ENCODE peak calls at places on chromosomes 2 and 18, in four cellular contexts. Y, P, F and O are unnamed samples. For H4K20me1, the result is how much of the 10 kb centered on the place peaks cover.

GRCh38 chr2:235366847-235367246 is 127.0 kb upstream of the AGAP1 start:
- DNase-seq in Y (no peak), P (no peak), F (no peak), O (no peak)

GRCh38 chr18:61731693-61732376 is 161.0 kb downstream of the RNF152 start:
- DNase-seq in Y (no peak), P (no peak), F (no peak), O (peak)

GRCh38 chr2:131154071-131154531 is 49.0 kb downstream of the PLEKHB2 start:
- DNase-seq in Y (peak), P (peak), F (peak), O (peak)

GRCh38 chr2:158725496-158725895 is 69.6 kb upstream of the DAPL1 start:
- DNase-seq in Y (no peak), P (no peak), F (peak), O (no peak)

GRCh38 chr2:12456293-12457151 is 260.2 kb upstream of the TRIB2 start:
- DNase-seq in Y (peak), P (peak), F (peak), O (peak)

GRCh38 chr18:2409906-2410305 is 161.4 kb downstream of the METTL4 start:
- DNase-seq in Y (no peak), P (no peak), F (peak), O (no peak)

GRCh38 chr18:35876243-35876642 is 96.2 kb upstream of the RMP24 start:
- DNase-seq in Y (no peak), P (no peak), F (no peak), O (no peak)

GRCh38 chr2:236045264-236046235 is 122.6 kb downstream of the GBX2 start:
- DNase-seq in Y (no peak), P (no peak), F (peak), O (no peak)

GRCh38 chr2:172083725-172084483 is 1.4 kb upstream of the DLX1 start:
- DNase-seq in Y (no peak), P (no peak), F (no peak), O (peak)

DNA sequence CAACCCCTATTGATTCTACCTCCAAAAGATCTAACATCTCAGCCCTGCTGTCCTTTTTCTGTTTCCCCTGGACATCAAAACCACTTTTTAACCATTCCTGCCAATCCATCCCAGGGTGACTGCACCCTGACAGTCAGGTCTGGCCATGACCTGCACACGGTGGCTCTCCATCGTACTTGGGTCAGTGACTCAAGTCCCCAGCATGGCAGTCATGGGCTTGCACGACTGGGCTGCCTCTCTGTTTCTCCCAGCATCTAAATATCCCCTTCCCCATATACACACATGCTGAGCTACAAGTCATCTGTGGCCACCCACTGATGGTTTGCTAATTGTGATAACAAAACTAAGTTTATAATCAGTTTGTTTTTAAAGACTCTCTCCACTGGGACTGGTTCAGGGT is 6.6 kb downstream of the NCK2 start:
- DNase-seq in Y (no peak), P (no peak), F (no peak), O (no peak)
- H4K20me1 ChIP-seq in Y (under half), P (half or more), F (under half), O (under half)

DNA sequence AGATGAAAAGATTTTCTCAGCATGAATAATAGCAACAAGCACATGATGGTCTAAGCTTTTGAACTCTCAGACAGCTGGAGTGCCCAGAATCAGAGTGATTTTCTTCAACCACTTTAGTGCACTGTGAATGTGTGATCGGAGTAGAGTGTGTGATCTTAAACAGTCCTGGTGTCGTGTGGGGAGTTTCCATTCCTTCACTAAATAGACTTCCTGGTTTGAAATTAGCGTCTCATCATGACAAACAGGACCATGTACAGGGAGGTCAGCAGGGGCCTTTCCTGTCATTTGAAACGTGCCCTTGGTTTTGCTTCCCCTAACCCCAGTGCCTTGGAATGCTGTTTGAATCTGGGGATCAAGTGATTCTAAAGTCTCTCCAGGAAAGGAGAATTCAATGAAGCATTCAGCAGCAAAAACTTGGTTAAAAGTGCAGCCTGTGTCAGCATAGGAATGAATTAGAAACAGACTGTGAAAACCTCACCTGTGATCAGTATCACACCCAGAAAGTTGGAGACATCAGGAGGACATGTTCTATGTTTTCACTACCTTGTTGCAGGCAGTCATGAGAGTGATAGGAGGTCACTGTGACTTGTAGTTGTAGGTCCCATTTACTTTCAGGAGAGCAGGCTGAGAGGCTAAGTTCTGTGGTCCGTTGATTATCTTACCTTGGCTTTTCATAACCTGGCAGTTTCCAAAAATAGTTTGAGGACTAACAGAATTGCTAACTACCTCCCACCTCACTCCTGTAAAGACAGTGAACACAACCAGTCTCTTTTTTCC is 400.3 kb downstream of the MTX2 start:
- DNase-seq in Y (no peak), P (no peak), F (no peak), O (peak)
- H2AFZ ChIP-seq in Y (no peak), P (no peak), F (no peak), O (peak)

GRCh38 chr2:10422732-10423399 is 25.3 kb downstream of the ODC1 start:
- DNase-seq in Y (no peak), P (no peak), F (no peak), O (no peak)
- H4K20me1 ChIP-seq in Y (under half), P (under half), F (under half), O (under half)

GRCh38 chr18:449374-449773 is 51.1 kb downstream of the COLEC12 start:
- DNase-seq in Y (peak), P (no peak), F (no peak), O (no peak)

GRCh38 chr18:452801-453200 is 47.7 kb downstream of the COLEC12 start:
- DNase-seq in Y (no peak), P (no peak), F (no peak), O (no peak)

GRCh38 chr18:456361-456821 is 44.1 kb downstream of the COLEC12 start:
- DNase-seq in Y (no peak), P (peak), F (no peak), O (peak)

GRCh38 chr18:457120-457519 is 43.4 kb downstream of the COLEC12 start:
- DNase-seq in Y (no peak), P (peak), F (no peak), O (peak)

GRCh38 chr18:453399-453798 is 47.1 kb downstream of the COLEC12 start:
- DNase-seq in Y (no peak), P (no peak), F (no peak), O (no peak)
- H2AFZ ChIP-seq in Y (no peak), P (no peak), F (no peak), O (no peak)

DNA sequence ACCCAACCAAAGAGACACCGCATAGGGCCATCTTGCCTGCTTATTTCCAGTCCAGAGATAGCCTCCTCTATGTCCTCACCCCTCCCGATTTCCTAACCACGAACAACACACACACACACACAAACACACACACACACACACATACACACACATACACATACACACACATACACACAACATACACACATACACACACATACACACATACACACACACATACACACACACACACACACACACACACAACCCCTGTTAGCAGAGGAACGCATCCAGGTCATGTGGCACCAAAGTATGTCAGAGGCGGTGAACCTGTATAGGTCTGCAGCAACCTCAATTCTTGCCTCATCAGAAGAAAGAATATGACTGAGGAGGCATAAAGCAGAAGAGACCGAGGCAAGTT is 18.5 kb upstream of the DNER start:
- DNase-seq in Y (no peak), P (no peak), F (no peak), O (no peak)
- H4K20me1 ChIP-seq in Y (under half), P (under half), F (under half), O (under half)

DNA sequence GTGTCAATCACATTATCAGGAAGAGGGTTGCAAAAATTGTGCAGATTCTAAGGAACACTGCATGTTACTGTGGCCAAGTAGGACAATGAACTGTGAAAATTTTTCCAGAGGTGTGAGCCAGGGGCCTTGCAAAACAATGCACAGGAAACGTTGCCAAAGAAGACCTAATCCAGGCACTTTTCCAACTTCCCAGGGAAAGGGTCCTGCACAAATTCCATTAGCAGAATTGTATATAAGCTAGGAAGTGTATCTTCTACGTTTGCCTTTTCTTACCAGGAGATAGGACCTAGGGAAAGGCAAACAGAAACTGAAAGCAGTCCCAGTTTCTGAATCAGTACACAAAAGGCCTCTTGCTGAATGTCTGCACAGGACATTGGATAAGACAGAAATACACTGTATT is 1888.3 kb upstream of the CELF4 start:
- DNase-seq in Y (peak), P (peak), F (peak), O (peak)
- H2AFZ ChIP-seq in Y (peak), P (peak), F (no peak), O (peak)

GRCh38 chr2:111164078-111164477 is 43.4 kb downstream of the BCL2L11 start:
- DNase-seq in Y (no peak), P (no peak), F (no peak), O (no peak)

GRCh38 chr2:111159640-111160039 is 38.9 kb downstream of the BCL2L11 start:
- DNase-seq in Y (no peak), P (no peak), F (no peak), O (no peak)

GRCh38 chr2:111162718-111163331 is 42.1 kb downstream of the BCL2L11 start:
- DNase-seq in Y (peak), P (peak), F (no peak), O (no peak)

GRCh38 chr2:111160758-111161157 is 40.0 kb downstream of the BCL2L11 start:
- DNase-seq in Y (no peak), P (peak), F (no peak), O (peak)

GRCh38 chr2:111161971-111162370 is 41.3 kb downstream of the BCL2L11 start:
- DNase-seq in Y (no peak), P (no peak), F (no peak), O (no peak)
- H4K20me1 ChIP-seq in Y (under half), P (under half), F (under half), O (under half)

GRCh38 chr2:72603481-72603880 is 222.4 kb downstream of the EXOC6B start:
- DNase-seq in Y (no peak), P (peak), F (no peak), O (no peak)
- H2AFZ ChIP-seq in Y (no peak), P (no peak), F (no peak), O (no peak)

GRCh38 chr2:31937741-31938140 is 73.1 kb downstream of the MEMO1 start:
- DNase-seq in Y (no peak), P (peak), F (no peak), O (peak)
- H4K20me1 ChIP-seq in Y (under half), P (under half), F (under half), O (under half)

DNA sequence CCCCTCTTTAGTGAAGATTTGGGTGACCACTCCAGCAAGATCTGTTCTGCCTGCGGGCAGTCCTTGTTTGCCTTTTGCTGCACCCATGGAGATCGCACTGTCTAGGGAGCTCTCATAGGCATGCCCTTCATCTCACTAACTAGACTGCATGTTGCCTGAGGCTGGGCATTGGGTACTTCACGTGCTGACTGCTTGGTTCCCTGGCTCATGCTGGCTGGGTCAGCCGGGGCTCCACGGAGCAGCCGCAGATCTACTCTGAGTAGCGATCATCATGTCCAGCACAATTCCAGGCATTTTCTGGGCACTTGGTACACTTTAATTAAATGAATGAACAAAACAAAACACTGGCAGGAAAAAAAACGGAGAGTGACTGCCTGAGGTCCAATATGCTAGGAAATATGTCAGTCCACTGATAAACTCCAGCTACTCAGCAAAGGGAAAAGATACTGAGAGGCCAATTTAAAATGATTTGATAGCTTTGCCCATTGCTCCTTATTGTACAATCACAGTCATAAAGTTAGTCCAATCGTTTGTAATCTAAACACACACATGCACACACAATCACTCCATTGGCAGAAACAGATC is 220.3 kb downstream of the C1D start:
- DNase-seq in Y (no peak), P (no peak), F (no peak), O (no peak)
- H2AFZ ChIP-seq in Y (no peak), P (no peak), F (no peak), O (no peak)